ENCODE peak calls at places on chromosomes 13 and 19, in five cellular contexts. O is MM.1S, Y is gastrocnemius medialis, B is left ventricle myocardium inferior, S is mesendoderm. I is an unnamed sample.

GRCh38 chr13:29594310-29594709 is 1.2 kb downstream of the SLC7A1 start:
- DNase-seq in O (peak), Y (no peak), B (no peak), S (peak), I (peak)

GRCh38 chr13:67355791-67356190 is 125.7 kb upstream of the PCDH9 start:
- DNase-seq in O (no peak), Y (no peak), B (no peak), S (no peak), I (no peak)

GRCh38 chr19:23547816-23548430 is 139.1 kb downstream of the ZNF675 start:
- DNase-seq in O (no peak), Y (no peak), B (no peak), S (no peak), I (no peak)

GRCh38 chr19:40213251-40213793 is 4.9 kb downstream of the TTC9B start:
- DNase-seq in O (no peak), Y (no peak), B (no peak), S (no peak), I (no peak)

GRCh38 chr13:71464673-71465072 is 402.3 kb downstream of the DACH1 start:
- DNase-seq in O (no peak), Y (no peak), B (no peak), S (no peak), I (no peak)

GRCh38 chr19:42683917-42684513 is 56.3 kb downstream of the PSG3 start:
- DNase-seq in O (peak), Y (no peak), B (no peak), S (peak), I (no peak)

GRCh38 chr13:80962173-80962572 is 621.2 kb upstream of the SPRY2 start:
- DNase-seq in O (no peak), Y (no peak), B (no peak), S (no peak), I (no peak)

GRCh38 chr13:29676535-29676934 is 81.0 kb upstream of the SLC7A1 start:
- DNase-seq in O (no peak), Y (no peak), B (no peak), S (peak), I (no peak)

GRCh38 chr19:51461723-51462161 is 3.5 kb upstream of the SIGLEC8 start:
- DNase-seq in O (no peak), Y (no peak), B (no peak), S (no peak), I (no peak)

GRCh38 chr13:45548281-45548680 is 67.3 kb downstream of the ERICH6B start:
- DNase-seq in O (no peak), Y (no peak), B (no peak), S (peak), I (peak)

GRCh38 chr13:74388626-74389025 is 254.4 kb upstream of the KLF12 start:
- DNase-seq in O (no peak), Y (no peak), B (no peak), S (peak), I (no peak)

GRCh38 chr19:19371056-19371455 is 34.4 kb upstream of the GATAD2A start:
- DNase-seq in O (no peak), Y (no peak), B (no peak), S (no peak), I (no peak)

GRCh38 chr19:36257512-36257876 is 42.6 kb downstream of the ZNF146 start:
- DNase-seq in O (no peak), Y (no peak), B (peak), S (peak), I (no peak)
- H3K27ac ChIP-seq in O (no peak), Y (no peak), B (no peak), S (no peak), I (peak)

GRCh38 chr13:44292545-44292944 is 81.1 kb upstream of the SERP2 start:
- DNase-seq in O (no peak), Y (no peak), B (no peak), S (no peak), I (no peak)

GRCh38 chr13:44294868-44295267 is 78.8 kb upstream of the SERP2 start:
- DNase-seq in O (no peak), Y (no peak), B (no peak), S (no peak), I (no peak)

GRCh38 chr13:44293354-44293753 is 80.3 kb upstream of the SERP2 start:
- DNase-seq in O (no peak), Y (no peak), B (no peak), S (no peak), I (no peak)

GRCh38 chr13:44296856-44297255 is 76.8 kb upstream of the SERP2 start:
- DNase-seq in O (no peak), Y (no peak), B (no peak), S (no peak), I (no peak)

DNA sequence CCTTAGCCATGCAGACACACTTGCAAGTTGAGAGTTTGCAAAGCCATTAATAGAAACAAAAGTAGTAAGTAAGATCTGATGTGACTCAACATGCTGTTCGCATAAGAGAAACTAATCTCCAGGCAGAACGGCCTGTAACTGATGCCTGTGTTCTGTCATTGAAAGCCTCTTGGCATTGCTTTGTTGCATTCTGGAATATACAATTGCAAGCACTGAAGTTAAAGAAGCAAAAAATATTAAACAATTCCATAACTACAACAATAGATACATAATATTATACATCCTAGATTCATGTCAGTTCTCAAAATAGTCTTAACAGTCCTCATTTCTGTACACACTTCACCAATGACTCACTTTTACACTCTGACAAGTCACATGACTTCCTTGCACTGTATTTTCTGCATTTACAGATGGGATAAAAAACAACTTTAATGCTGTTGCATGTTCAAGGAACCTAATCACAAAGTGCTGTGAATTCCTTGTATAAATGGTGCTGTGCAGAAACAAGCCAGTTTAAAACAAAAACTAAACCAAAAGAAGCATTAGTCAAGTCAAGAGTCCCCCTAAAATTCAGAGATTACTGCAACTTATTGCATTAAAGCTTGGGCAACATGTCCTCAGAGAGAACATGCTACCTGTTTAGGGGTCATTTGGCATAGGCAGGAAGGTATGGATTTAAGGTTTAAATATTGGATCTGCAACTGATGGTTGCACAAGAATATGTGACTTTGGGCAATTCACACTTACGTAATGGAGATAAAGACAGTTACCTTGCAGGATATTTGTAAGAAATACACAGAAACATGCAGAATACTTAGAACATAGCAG is 79.5 kb upstream of the SERP2 start:
- DNase-seq in O (no peak), Y (no peak), B (no peak), S (no peak), I (no peak)
- H3K27ac ChIP-seq in O (no peak), Y (peak), B (peak), S (no peak), I (peak)

GRCh38 chr19:47637550-47637949 is 28.6 kb downstream of the BICRA start:
- DNase-seq in O (no peak), Y (no peak), B (no peak), S (no peak), I (no peak)
- H3K27ac ChIP-seq in O (no peak), Y (peak), B (peak), S (no peak), I (peak)

DNA sequence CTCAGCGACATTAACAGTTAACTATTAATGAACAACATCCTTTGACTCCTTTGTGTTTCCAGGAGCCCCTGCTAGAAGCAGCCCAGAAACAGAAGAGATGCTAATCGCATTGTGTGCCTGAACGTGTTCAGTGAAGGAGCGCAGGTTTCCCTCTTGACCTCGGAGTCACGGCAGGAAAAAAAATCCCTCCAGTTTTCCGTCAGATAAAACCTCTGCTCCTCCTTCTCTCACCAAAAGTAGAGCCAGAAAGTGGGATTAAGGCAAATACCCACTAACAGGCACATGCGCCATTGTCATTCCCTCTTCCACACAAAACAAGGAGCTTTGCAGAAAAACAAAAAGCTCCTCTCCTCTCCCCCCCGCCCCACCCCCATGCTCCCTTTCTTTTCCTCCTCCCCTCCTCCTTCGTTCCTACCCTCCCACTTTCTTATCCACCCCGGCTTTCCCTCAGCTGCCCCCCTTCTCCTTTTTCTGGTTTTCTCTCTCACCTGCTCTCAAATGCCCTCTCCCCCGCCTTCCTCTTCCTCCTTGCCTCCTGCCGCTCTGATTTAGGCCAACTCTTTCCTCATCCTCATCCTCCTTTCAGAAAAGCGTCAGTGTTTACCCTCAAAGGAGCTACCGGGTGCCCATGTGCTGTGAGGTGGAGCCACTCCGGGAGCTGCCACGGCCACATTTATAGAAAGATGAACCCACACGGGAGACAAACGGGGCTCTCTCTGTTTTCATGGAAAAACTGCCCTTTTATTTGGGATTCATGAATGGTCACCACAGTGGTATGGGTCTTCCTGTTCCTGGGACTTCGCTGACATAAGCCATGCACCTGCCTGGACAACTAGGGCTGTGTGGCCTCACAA is 224.5 kb downstream of the ZIC5 start:
- DNase-seq in O (no peak), Y (no peak), B (no peak), S (no peak), I (no peak)
- H3K27ac ChIP-seq in O (no peak), Y (no peak), B (no peak), S (no peak), I (no peak)

GRCh38 chr13:36006347-36006746 is 124.8 kb downstream of the DCLK1 start:
- DNase-seq in O (no peak), Y (no peak), B (no peak), S (no peak), I (no peak)
- H3K27ac ChIP-seq in O (no peak), Y (no peak), B (no peak), S (no peak), I (no peak)

GRCh38 chr13:98515804-98516465 is 61.0 kb downstream of the STK24 start:
- DNase-seq in O (no peak), Y (no peak), B (no peak), S (no peak), I (no peak)
- H3K27ac ChIP-seq in O (no peak), Y (no peak), B (peak), S (no peak), I (no peak)

GRCh38 chr19:18293642-18294466 is 12.4 kb upstream of the JUND start:
- DNase-seq in O (no peak), Y (no peak), B (peak), S (peak), I (no peak)

GRCh38 chr19:18294467-18294864 is 13.0 kb upstream of the JUND start:
- DNase-seq in O (peak), Y (no peak), B (no peak), S (peak), I (no peak)

GRCh38 chr19:18291590-18292459 is 10.4 kb upstream of the JUND start:
- DNase-seq in O (no peak), Y (peak), B (peak), S (peak), I (no peak)

GRCh38 chr19:18292460-18292809 is 11.0 kb upstream of the JUND start:
- DNase-seq in O (no peak), Y (no peak), B (no peak), S (peak), I (no peak)

DNA sequence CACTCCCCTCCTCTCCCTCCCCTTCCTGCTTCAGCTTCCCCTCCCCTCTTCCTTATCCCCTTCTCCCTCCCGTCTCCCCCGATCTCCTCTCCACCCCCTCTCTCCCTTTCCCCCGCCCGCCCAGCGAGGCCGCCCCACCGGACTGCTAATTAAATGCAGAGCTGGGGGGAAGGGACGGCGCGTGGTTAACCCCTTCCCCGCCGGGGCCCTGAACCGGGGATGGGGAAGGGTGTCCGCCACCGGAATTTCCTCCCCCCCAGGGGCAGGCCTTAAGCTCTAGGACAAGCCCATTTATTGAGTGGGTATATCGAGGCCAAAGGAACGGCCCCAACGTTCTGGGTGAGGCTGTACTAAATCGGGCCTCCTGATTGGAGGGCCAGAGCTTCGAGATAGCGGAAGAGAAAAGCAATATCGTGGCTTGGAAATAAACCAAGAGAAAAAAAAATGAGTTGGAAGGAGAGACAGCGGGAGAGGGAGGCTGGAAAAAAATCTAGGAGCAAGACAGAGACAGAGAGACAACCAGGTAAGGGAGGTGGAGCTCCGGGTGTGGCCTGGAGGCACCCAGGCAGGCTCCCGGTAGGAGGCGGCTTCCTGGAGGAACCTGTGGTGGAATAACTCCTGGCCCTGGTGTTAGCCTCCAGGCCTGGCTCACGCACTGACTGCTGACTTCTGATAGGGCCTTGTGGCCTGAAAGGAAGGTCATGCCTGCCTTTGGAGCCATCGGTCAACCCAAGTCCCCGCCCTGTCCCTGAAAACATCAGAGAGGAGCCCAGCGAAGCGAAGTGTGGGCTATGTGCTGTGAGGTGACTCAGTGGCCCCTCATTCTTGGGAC is 11.6 kb upstream of the JUND start:
- DNase-seq in O (no peak), Y (peak), B (peak), S (peak), I (no peak)
- H3K27ac ChIP-seq in O (no peak), Y (peak), B (peak), S (peak), I (peak)

GRCh38 chr19:41218615-41219507 is at the start of gene AXL:
- DNase-seq in O (no peak), Y (peak), B (peak), S (peak), I (peak)
- H3K27ac ChIP-seq in O (no peak), Y (peak), B (peak), S (peak), I (peak)

I was measured in esophagus muscularis mucosa.